ENCODE peak calls at places on chromosomes 4 and X, in nine cellular contexts. One of them, this sample, is unnamed.

GRCh38 chr4:41505161-41505653 is 32.8 kb upstream of the LIMCH1 start:
- DNase-seq in testis: no peak
- DNase-seq in PC-3: peak
- DNase-seq in brain microvascular endothelial cell: no peak
- DNase-seq in ovary: no peak
- DNase-seq in dorsolateral prefrontal cortex: no peak
- DNase-seq in uterus: no peak
- DNase-seq in sigmoid colon: no peak
- DNase-seq in K562: no peak
- DNase-seq in this sample: no peak

GRCh38 chrX:17635231-17635630 is 102.1 kb upstream of the SCML1 start:
- DNase-seq in testis: no peak
- DNase-seq in PC-3: no peak
- DNase-seq in brain microvascular endothelial cell: peak
- DNase-seq in ovary: no peak
- DNase-seq in dorsolateral prefrontal cortex: no peak
- DNase-seq in uterus: no peak
- DNase-seq in sigmoid colon: no peak
- DNase-seq in K562: no peak
- DNase-seq in this sample: peak

GRCh38 chrX:131068945-131069719 is 11.0 kb downstream of the ARHGAP36 start:
- DNase-seq in testis: peak
- DNase-seq in PC-3: peak
- DNase-seq in brain microvascular endothelial cell: no peak
- DNase-seq in ovary: no peak
- DNase-seq in dorsolateral prefrontal cortex: no peak
- DNase-seq in uterus: no peak
- DNase-seq in sigmoid colon: no peak
- DNase-seq in K562: peak
- DNase-seq in this sample: peak

GRCh38 chr4:150593996-150594395 is 12.0 kb downstream of the MAB21L2 start:
- DNase-seq in testis: no peak
- DNase-seq in PC-3: peak
- DNase-seq in brain microvascular endothelial cell: no peak
- DNase-seq in ovary: no peak
- DNase-seq in dorsolateral prefrontal cortex: no peak
- DNase-seq in uterus: no peak
- DNase-seq in sigmoid colon: no peak
- DNase-seq in K562: no peak
- DNase-seq in this sample: no peak

GRCh38 chrX:110437686-110438085 is 79.0 kb downstream of the RTL9 start:
- DNase-seq in testis: no peak
- DNase-seq in PC-3: no peak
- DNase-seq in brain microvascular endothelial cell: no peak
- DNase-seq in ovary: no peak
- DNase-seq in dorsolateral prefrontal cortex: no peak
- DNase-seq in uterus: no peak
- DNase-seq in sigmoid colon: no peak
- DNase-seq in K562: no peak
- DNase-seq in this sample: no peak

GRCh38 chr4:153137168-153137567 is 67.1 kb upstream of the TRIM2 start:
- DNase-seq in testis: no peak
- DNase-seq in PC-3: peak
- DNase-seq in brain microvascular endothelial cell: peak
- DNase-seq in ovary: peak
- DNase-seq in dorsolateral prefrontal cortex: no peak
- DNase-seq in uterus: peak
- DNase-seq in sigmoid colon: no peak
- DNase-seq in K562: no peak
- DNase-seq in this sample: no peak

GRCh38 chrX:53093748-53094583 is at the start of gene KANTR:
- DNase-seq in testis: peak
- DNase-seq in PC-3: peak
- DNase-seq in brain microvascular endothelial cell: peak
- DNase-seq in ovary: peak
- DNase-seq in dorsolateral prefrontal cortex: peak
- DNase-seq in uterus: peak
- DNase-seq in sigmoid colon: peak
- DNase-seq in K562: peak
- DNase-seq in this sample: no peak

GRCh38 chr4:22574424-22574823 is 58.6 kb upstream of the ADGRA3 start:
- DNase-seq in testis: no peak
- DNase-seq in PC-3: no peak
- DNase-seq in brain microvascular endothelial cell: no peak
- DNase-seq in ovary: no peak
- DNase-seq in dorsolateral prefrontal cortex: no peak
- DNase-seq in uterus: no peak
- DNase-seq in sigmoid colon: no peak
- DNase-seq in K562: no peak
- DNase-seq in this sample: no peak

GRCh38 chrX:3712870-3713224 is 602 bp downstream of the PRKX start:
- DNase-seq in testis: no peak
- DNase-seq in PC-3: peak
- DNase-seq in brain microvascular endothelial cell: no peak
- DNase-seq in ovary: no peak
- DNase-seq in dorsolateral prefrontal cortex: no peak
- DNase-seq in uterus: no peak
- DNase-seq in sigmoid colon: peak
- DNase-seq in K562: no peak
- DNase-seq in this sample: no peak

GRCh38 chrX:3713937-3714434 is 537 bp upstream of the PRKX start:
- DNase-seq in testis: peak
- DNase-seq in PC-3: peak
- DNase-seq in brain microvascular endothelial cell: no peak
- DNase-seq in ovary: no peak
- DNase-seq in dorsolateral prefrontal cortex: no peak
- DNase-seq in uterus: no peak
- DNase-seq in sigmoid colon: no peak
- DNase-seq in K562: no peak
- DNase-seq in this sample: no peak

GRCh38 chrX:3711331-3711917 is 2.0 kb downstream of the PRKX start:
- DNase-seq in testis: no peak
- DNase-seq in PC-3: no peak
- DNase-seq in brain microvascular endothelial cell: no peak
- DNase-seq in ovary: no peak
- DNase-seq in dorsolateral prefrontal cortex: no peak
- DNase-seq in uterus: no peak
- DNase-seq in sigmoid colon: no peak
- DNase-seq in K562: peak
- DNase-seq in this sample: no peak

GRCh38 chrX:3712080-3712869 is 1.2 kb downstream of the PRKX start:
- DNase-seq in testis: peak
- DNase-seq in PC-3: peak
- DNase-seq in brain microvascular endothelial cell: peak
- DNase-seq in ovary: peak
- DNase-seq in dorsolateral prefrontal cortex: no peak
- DNase-seq in uterus: no peak
- DNase-seq in sigmoid colon: peak
- DNase-seq in K562: peak
- DNase-seq in this sample: no peak

DNA sequence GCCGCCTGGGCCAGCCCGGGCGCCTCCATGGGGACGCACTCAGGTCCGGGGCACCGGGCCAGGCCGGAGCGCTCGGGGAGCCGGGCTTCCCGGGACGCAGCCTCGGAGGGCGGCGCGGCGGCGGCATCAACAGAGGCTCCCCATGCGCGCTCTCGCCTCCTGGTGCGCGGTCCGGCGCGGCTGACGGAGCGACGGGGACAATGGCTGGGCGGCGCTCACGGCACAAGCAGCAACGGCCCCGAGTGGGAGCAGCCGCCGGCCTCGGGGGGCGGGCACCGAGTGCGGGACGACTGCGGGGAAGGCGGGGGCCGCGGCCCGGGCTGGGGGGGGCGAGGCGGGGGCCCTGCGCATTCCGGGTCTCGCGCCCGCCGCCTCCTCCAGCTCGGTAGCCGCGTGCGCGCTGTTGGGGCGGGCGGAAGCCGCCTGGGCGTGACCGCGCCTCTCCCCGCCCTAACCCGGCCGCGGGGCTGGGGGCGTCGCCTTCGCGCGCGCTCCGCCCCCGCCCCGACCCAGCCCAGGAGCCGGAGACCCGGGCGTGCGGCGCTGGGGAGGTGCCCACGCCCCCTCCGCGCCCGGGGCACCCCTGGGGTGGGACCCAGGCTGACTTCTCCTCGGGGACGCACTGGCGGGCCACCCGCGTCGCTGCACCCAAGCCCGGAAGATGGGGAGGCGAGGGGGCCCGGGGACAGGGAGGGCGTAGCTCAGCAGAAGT is at the start of gene PRKX:
- DNase-seq in testis: peak
- DNase-seq in PC-3: peak
- DNase-seq in brain microvascular endothelial cell: peak
- DNase-seq in ovary: peak
- DNase-seq in dorsolateral prefrontal cortex: no peak
- DNase-seq in uterus: peak
- DNase-seq in sigmoid colon: peak
- DNase-seq in K562: peak
- DNase-seq in this sample: no peak
- H3K27ac ChIP-seq in testis: peak
- H3K27ac ChIP-seq in PC-3: no peak
- H3K27ac ChIP-seq in brain microvascular endothelial cell: no peak
- H3K27ac ChIP-seq in ovary: peak
- H3K27ac ChIP-seq in dorsolateral prefrontal cortex: peak
- H3K27ac ChIP-seq in uterus: peak
- H3K27ac ChIP-seq in sigmoid colon: peak
- H3K27ac ChIP-seq in K562: peak
- H3K27ac ChIP-seq in this sample: no peak

DNA sequence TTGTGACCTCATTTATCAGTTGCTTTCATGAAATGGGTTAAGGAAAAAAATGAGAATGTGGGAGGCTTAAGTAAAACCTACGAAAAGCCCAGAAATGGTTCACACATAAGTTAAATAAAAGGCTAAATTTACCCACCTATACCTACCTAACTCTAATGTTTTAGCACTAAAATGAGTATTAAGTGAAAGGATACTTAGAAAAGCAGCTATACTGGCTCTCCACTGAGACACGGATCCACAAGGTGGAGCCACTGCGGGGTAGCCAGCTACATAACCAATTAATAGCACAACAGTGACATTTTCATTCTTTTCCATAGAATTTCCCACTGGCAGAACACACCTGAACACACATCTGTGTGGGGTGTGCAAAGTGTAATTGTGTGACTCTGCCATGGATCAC is 101.9 kb downstream of the MAML3 start:
- DNase-seq in testis: peak
- DNase-seq in PC-3: peak
- DNase-seq in brain microvascular endothelial cell: peak
- DNase-seq in ovary: peak
- DNase-seq in dorsolateral prefrontal cortex: no peak
- DNase-seq in uterus: peak
- DNase-seq in sigmoid colon: no peak
- DNase-seq in K562: no peak
- DNase-seq in this sample: no peak
- H3K27ac ChIP-seq in testis: no peak
- H3K27ac ChIP-seq in PC-3: no peak
- H3K27ac ChIP-seq in brain microvascular endothelial cell: no peak
- H3K27ac ChIP-seq in ovary: no peak
- H3K27ac ChIP-seq in dorsolateral prefrontal cortex: no peak
- H3K27ac ChIP-seq in uterus: no peak
- H3K27ac ChIP-seq in sigmoid colon: no peak
- H3K27ac ChIP-seq in K562: no peak
- H3K27ac ChIP-seq in this sample: no peak

GRCh38 chr4:74471228-74471627 is 26.3 kb downstream of the AREG start:
- DNase-seq in testis: no peak
- DNase-seq in PC-3: no peak
- DNase-seq in brain microvascular endothelial cell: no peak
- DNase-seq in ovary: no peak
- DNase-seq in dorsolateral prefrontal cortex: no peak
- DNase-seq in uterus: no peak
- DNase-seq in sigmoid colon: no peak
- DNase-seq in K562: no peak
- DNase-seq in this sample: no peak

GRCh38 chr4:74474345-74475099 is 29.6 kb downstream of the AREG start:
- DNase-seq in testis: no peak
- DNase-seq in PC-3: no peak
- DNase-seq in brain microvascular endothelial cell: peak
- DNase-seq in ovary: no peak
- DNase-seq in dorsolateral prefrontal cortex: no peak
- DNase-seq in uterus: no peak
- DNase-seq in sigmoid colon: no peak
- DNase-seq in K562: no peak
- DNase-seq in this sample: no peak

GRCh38 chr4:74475946-74476345 is 31.0 kb downstream of the AREG start:
- DNase-seq in testis: no peak
- DNase-seq in PC-3: no peak
- DNase-seq in brain microvascular endothelial cell: no peak
- DNase-seq in ovary: no peak
- DNase-seq in dorsolateral prefrontal cortex: no peak
- DNase-seq in uterus: no peak
- DNase-seq in sigmoid colon: no peak
- DNase-seq in K562: no peak
- DNase-seq in this sample: no peak

GRCh38 chr4:74479009-74479408 is 34.1 kb downstream of the AREG start:
- DNase-seq in testis: no peak
- DNase-seq in PC-3: no peak
- DNase-seq in brain microvascular endothelial cell: no peak
- DNase-seq in ovary: no peak
- DNase-seq in dorsolateral prefrontal cortex: no peak
- DNase-seq in uterus: no peak
- DNase-seq in sigmoid colon: no peak
- DNase-seq in K562: no peak
- DNase-seq in this sample: no peak

DNA sequence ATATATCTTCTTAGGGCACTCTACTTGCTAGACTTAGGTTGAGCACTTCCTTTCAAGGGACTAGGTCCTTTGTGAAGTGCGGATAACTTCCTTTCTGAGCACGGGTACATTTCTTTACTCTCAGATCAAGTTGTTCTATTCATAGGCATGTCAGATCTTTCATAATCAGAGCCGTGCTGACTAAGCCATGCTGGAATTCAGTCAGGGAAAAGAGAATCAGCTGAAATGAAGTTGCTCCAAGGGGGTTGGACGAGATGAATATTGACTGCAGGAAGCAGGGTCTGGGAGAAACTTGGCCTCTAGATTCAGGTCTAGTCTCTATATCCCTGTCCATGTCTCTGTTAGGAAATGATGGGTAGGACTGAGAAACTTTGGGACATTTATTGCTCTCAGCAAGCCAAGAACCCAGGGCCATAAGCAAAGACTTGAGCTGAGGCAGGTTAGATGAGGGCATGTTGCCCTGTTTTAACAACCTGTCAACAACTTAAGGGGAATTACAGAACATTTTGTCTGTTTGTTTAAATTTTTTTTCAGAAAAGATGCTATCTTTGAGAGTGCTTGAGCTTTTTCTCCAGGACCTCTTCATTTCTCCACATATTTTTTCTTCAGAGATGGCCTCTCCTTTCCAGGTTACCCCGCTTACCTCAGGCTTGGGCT is 28.3 kb downstream of the AREG start:
- DNase-seq in testis: no peak
- DNase-seq in PC-3: peak
- DNase-seq in brain microvascular endothelial cell: peak
- DNase-seq in ovary: no peak
- DNase-seq in dorsolateral prefrontal cortex: no peak
- DNase-seq in uterus: no peak
- DNase-seq in sigmoid colon: no peak
- DNase-seq in K562: no peak
- DNase-seq in this sample: no peak
- H3K27ac ChIP-seq in testis: no peak
- H3K27ac ChIP-seq in PC-3: peak
- H3K27ac ChIP-seq in brain microvascular endothelial cell: peak
- H3K27ac ChIP-seq in ovary: no peak
- H3K27ac ChIP-seq in dorsolateral prefrontal cortex: no peak
- H3K27ac ChIP-seq in uterus: no peak
- H3K27ac ChIP-seq in sigmoid colon: peak
- H3K27ac ChIP-seq in K562: no peak
- H3K27ac ChIP-seq in this sample: no peak

GRCh38 chrX:1389181-1389992 is 2.5 kb downstream of the SLC25A6 start:
- DNase-seq in testis: peak
- DNase-seq in PC-3: no peak
- DNase-seq in brain microvascular endothelial cell: no peak
- DNase-seq in ovary: peak
- DNase-seq in dorsolateral prefrontal cortex: peak
- DNase-seq in uterus: peak
- DNase-seq in sigmoid colon: peak
- DNase-seq in K562: no peak
- DNase-seq in this sample: no peak

GRCh38 chrX:1390621-1391369 is 1.1 kb downstream of the SLC25A6 start:
- DNase-seq in testis: peak
- DNase-seq in PC-3: no peak
- DNase-seq in brain microvascular endothelial cell: no peak
- DNase-seq in ovary: peak
- DNase-seq in dorsolateral prefrontal cortex: peak
- DNase-seq in uterus: no peak
- DNase-seq in sigmoid colon: peak
- DNase-seq in K562: no peak
- DNase-seq in this sample: no peak

GRCh38 chrX:1388651-1389050 is 3.3 kb downstream of the SLC25A6 start:
- DNase-seq in testis: no peak
- DNase-seq in PC-3: no peak
- DNase-seq in brain microvascular endothelial cell: no peak
- DNase-seq in ovary: no peak
- DNase-seq in dorsolateral prefrontal cortex: peak
- DNase-seq in uterus: no peak
- DNase-seq in sigmoid colon: no peak
- DNase-seq in K562: no peak
- DNase-seq in this sample: no peak

GRCh38 chrX:1391370-1391706 is 575 bp downstream of the SLC25A6 start:
- DNase-seq in testis: no peak
- DNase-seq in PC-3: peak
- DNase-seq in brain microvascular endothelial cell: no peak
- DNase-seq in ovary: no peak
- DNase-seq in dorsolateral prefrontal cortex: no peak
- DNase-seq in uterus: no peak
- DNase-seq in sigmoid colon: no peak
- DNase-seq in K562: peak
- DNase-seq in this sample: peak

DNA sequence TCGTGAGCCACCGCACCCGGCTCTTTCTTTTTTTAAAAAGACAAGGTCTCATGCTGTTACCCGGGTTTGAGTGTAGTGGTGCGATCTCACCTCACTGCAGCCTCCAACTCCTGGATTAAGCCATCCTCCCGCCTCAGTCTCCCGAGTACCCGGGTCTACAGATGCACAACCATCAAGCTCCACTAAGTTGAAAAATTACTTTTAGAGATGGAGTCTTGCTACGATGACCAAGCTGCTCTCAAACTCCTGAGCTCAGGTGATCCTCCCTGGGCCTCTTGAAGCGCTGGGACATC is 2.0 kb downstream of the SLC25A6 start:
- DNase-seq in testis: peak
- DNase-seq in PC-3: no peak
- DNase-seq in brain microvascular endothelial cell: no peak
- DNase-seq in ovary: no peak
- DNase-seq in dorsolateral prefrontal cortex: no peak
- DNase-seq in uterus: no peak
- DNase-seq in sigmoid colon: no peak
- DNase-seq in K562: no peak
- DNase-seq in this sample: no peak
- H3K27ac ChIP-seq in testis: no peak
- H3K27ac ChIP-seq in PC-3: no peak
- H3K27ac ChIP-seq in brain microvascular endothelial cell: no peak
- H3K27ac ChIP-seq in ovary: no peak
- H3K27ac ChIP-seq in dorsolateral prefrontal cortex: no peak
- H3K27ac ChIP-seq in uterus: no peak
- H3K27ac ChIP-seq in sigmoid colon: no peak
- H3K27ac ChIP-seq in K562: no peak
- H3K27ac ChIP-seq in this sample: no peak